ENCODE peak calls at places on chromosomes 2 and 18, in seven cellular contexts. S is cardiac fibroblast; I is CD8-positive, alpha-beta memory T cell; O is HTR-8/SVneo; X is heart right ventricle; K is endodermal cell; N is AG04450. Z is an unnamed sample.

GRCh38 chr2:61396005-61396404 is 74.9 kb downstream of the USP34 start:
- DNase-seq in I (no peak), S (peak; percentile 32), O (no peak), N (no peak), K (no peak), X (no peak), Z (no peak)

GRCh38 chr2:106596844-106597243 is 109.7 kb downstream of the CD8B2 start:
- DNase-seq in K (peak; percentile 62), N (no peak), O (no peak), X (no peak), I (no peak), S (peak; percentile 4), Z (no peak)

GRCh38 chr2:143623270-143623669 is 494.1 kb downstream of the ARHGAP15 start:
- DNase-seq in O (no peak), S (no peak), I (no peak), N (no peak), K (no peak), X (no peak), Z (no peak)

GRCh38 chr2:72083751-72084583 is 63.7 kb downstream of the CYP26B1 start:
- DNase-seq in N (no peak), I (no peak), K (no peak), X (no peak), S (no peak), O (no peak), Z (no peak)

GRCh38 chr18:3721771-3722661 is 272.0 kb downstream of the TGIF1 start:
- DNase-seq in I (no peak), K (no peak), N (no peak), O (no peak), S (no peak), X (no peak), Z (no peak)

GRCh38 chr2:68046642-68047240 is 16.1 kb downstream of the C1D start:
- DNase-seq in O (no peak), N (no peak), S (no peak), I (no peak), K (no peak), X (no peak), Z (no peak)

GRCh38 chr18:34880403-34880802 is 160.8 kb upstream of the MAPRE2 start:
- DNase-seq in K (no peak), O (no peak), X (no peak), N (no peak), I (no peak), S (no peak), Z (no peak)

GRCh38 chr2:218960196-218961165 is 1.0 kb downstream of the CDK5R2 start:
- DNase-seq in X (no peak), N (no peak), I (no peak), O (no peak), K (peak; percentile 69), S (no peak), Z (no peak)

GRCh38 chr2:187527262-187527661 is 27.0 kb downstream of the TFPI start:
- DNase-seq in I (no peak), N (peak; percentile 13), K (no peak), S (peak; percentile 88), O (no peak), X (no peak), Z (no peak)

GRCh38 chr2:205685314-205686230 is 3.3 kb downstream of the NRP2 start:
- DNase-seq in I (no peak), X (no peak), K (peak; percentile 89), S (peak; percentile 74), N (no peak), O (peak; percentile 40), Z (no peak)

GRCh38 chr2:6290626-6291025 is 575.1 kb downstream of the CMPK2 start:
- DNase-seq in O (no peak), S (no peak), K (no peak), N (no peak), X (no peak), I (no peak), Z (no peak)

GRCh38 chr2:161307676-161308075 is 549 bp upstream of the PSMD14 start:
- DNase-seq in I (no peak), O (no peak), N (no peak), K (no peak), S (no peak), X (no peak), Z (no peak)

GRCh38 chr18:57353137-57353939 is 981 bp downstream of the ST8SIA3 start:
- DNase-seq in S (no peak), X (no peak), N (no peak), O (no peak), I (no peak), K (peak; percentile 90), Z (no peak)

GRCh38 chr2:241291977-241292376 is 23.5 kb downstream of the HDLBP start:
- DNase-seq in I (no peak), S (no peak), O (no peak), X (no peak), K (no peak), N (no peak), Z (no peak)

GRCh38 chr18:8625693-8626092 is 16.5 kb downstream of the RAB12 start:
- DNase-seq in X (no peak), O (no peak), I (no peak), K (no peak), S (no peak), N (no peak), Z (no peak)

GRCh38 chr2:229378386-229378785 is 107.3 kb upstream of the PID1 start:
- DNase-seq in I (no peak), K (no peak), N (no peak), X (no peak), S (no peak), O (no peak), Z (no peak)

GRCh38 chr18:21851327-21851961 is 110.9 kb downstream of the MIB1 start:
- DNase-seq in I (no peak), O (no peak), N (no peak), S (peak; percentile 58), X (no peak), K (no peak), Z (no peak)

GRCh38 chr2:240140511-240140910 is at the start of gene OTOS:
- DNase-seq in I (no peak), O (no peak), N (no peak), S (no peak), K (no peak), X (no peak), Z (no peak)

GRCh38 chr18:40235881-40236280 is 1719.2 kb upstream of the PIK3C3 start:
- DNase-seq in I (no peak), N (no peak), S (no peak), K (no peak), X (no peak), O (no peak), Z (no peak)

GRCh38 chr2:45724329-45724728 is 72.9 kb downstream of the PRKCE start:
- DNase-seq in N (no peak), K (no peak), O (no peak), I (no peak), S (no peak), X (no peak), Z (no peak)

GRCh38 chr2:30421551-30422436 is 25.3 kb upstream of the LCLAT1 start:
- DNase-seq in O (no peak), S (peak; percentile 93), K (peak; percentile 68), N (no peak), X (no peak), I (no peak), Z (no peak)